ENCODE peak calls at places on chromosomes 11 and 22, in ten cellular contexts. S is fibroblast of lung; H is MCF 10A; O is body of pancreas; A is neural progenitor cell; W is T-helper 9 cell; I is stimulated activated naive CD4-positive, alpha-beta T cell; X is iris pigment epithelial cell; Y is A172; V is head of caudate nucleus. F is an unnamed sample.

GRCh38 chr11:130712480-130712879 is 203.8 kb downstream of the SNX19 start:
- DNase-seq in S (no peak), H (no peak), O (no peak), A (no peak), W (no peak), I (no peak), X (no peak), Y (no peak), V (no peak), F (no peak)

GRCh38 chr22:37171662-37172061 is 16.4 kb downstream of the C1QTNF6 start:
- DNase-seq in S (no peak), H (no peak), O (no peak), A (no peak), W (no peak), I (no peak), X (no peak), Y (no peak), V (no peak), F (no peak)

GRCh38 chr11:119525180-119525854 is 102.3 kb upstream of the THY1 start:
- DNase-seq in S (no peak), H (no peak), O (no peak), A (no peak), W (no peak), I (no peak), X (no peak), Y (no peak), V (no peak), F (no peak)

GRCh38 chr22:49360746-49361145 is 466.9 kb downstream of the BRD1 start:
- DNase-seq in S (no peak), H (no peak), O (no peak), A (no peak), W (no peak), I (no peak), X (no peak), Y (no peak), V (no peak), F (no peak)

GRCh38 chr11:8810331-8811301 is 100.4 kb upstream of the AKIP1 start:
- DNase-seq in S (peak), H (peak), O (peak), A (peak), W (no peak), I (no peak), X (peak), Y (peak), V (peak), F (peak)

GRCh38 chr11:28627690-28628255 is 519.6 kb downstream of the METTL15 start:
- DNase-seq in S (no peak), H (no peak), O (no peak), A (peak), W (no peak), I (no peak), X (no peak), Y (no peak), V (no peak), F (no peak)

GRCh38 chr11:112087212-112087611 is 539 bp downstream of the SDHD start:
- DNase-seq in S (no peak), H (no peak), O (no peak), A (peak), W (no peak), I (no peak), X (peak), Y (no peak), V (no peak), F (no peak)

GRCh38 chr22:48143856-48144255 is 1381.4 kb downstream of the TBC1D22A start:
- DNase-seq in S (no peak), H (no peak), O (no peak), A (no peak), W (no peak), I (no peak), X (no peak), Y (no peak), V (no peak), F (no peak)

GRCh38 chr11:98965775-98966174 is 55.0 kb upstream of the CNTN5 start:
- DNase-seq in S (no peak), H (no peak), O (no peak), A (no peak), W (no peak), I (no peak), X (no peak), Y (no peak), V (no peak), F (no peak)

GRCh38 chr11:118194835-118195627 is 18.6 kb upstream of the SCN2B start:
- DNase-seq in S (peak), H (peak), O (peak), A (no peak), W (no peak), I (no peak), X (peak), Y (peak), V (peak), F (no peak)

GRCh38 chr11:73323464-73323863 is 15.4 kb downstream of the ARHGEF17 start:
- DNase-seq in S (peak), H (no peak), O (peak), A (peak), W (no peak), I (no peak), X (no peak), Y (peak), V (no peak), F (peak)

GRCh38 chr11:112247198-112247597 is 13.5 kb downstream of the PLET1 start:
- DNase-seq in S (peak), H (peak), O (no peak), A (no peak), W (no peak), I (no peak), X (peak), Y (no peak), V (no peak), F (no peak)

GRCh38 chr22:25747245-25747944 is 5.4 kb downstream of the MYO18B start:
- DNase-seq in S (peak), H (peak), O (peak), A (no peak), W (no peak), I (no peak), X (peak), Y (peak), V (no peak), F (no peak)

GRCh38 chr11:66495401-66495844 is 15.0 kb upstream of the BBS1 start:
- DNase-seq in S (no peak), H (peak), O (no peak), A (no peak), W (no peak), I (no peak), X (no peak), Y (no peak), V (no peak), F (peak)

GRCh38 chr22:25484916-25485315 is 79.6 kb upstream of the GRK3 start:
- DNase-seq in S (no peak), H (no peak), O (no peak), A (no peak), W (no peak), I (no peak), X (no peak), Y (no peak), V (no peak), F (no peak)

GRCh38 chr11:69834251-69834650 is 15.0 kb upstream of the FGF3 start:
- DNase-seq in S (no peak), H (no peak), O (no peak), A (no peak), W (no peak), I (no peak), X (no peak), Y (no peak), V (no peak), F (no peak)

GRCh38 chr11:110159491-110159890 is 66.3 kb downstream of the ZC3H12C start:
- DNase-seq in S (no peak), H (no peak), O (no peak), A (no peak), W (no peak), I (no peak), X (peak), Y (no peak), V (no peak), F (no peak)

GRCh38 chr11:20564811-20565210 is 34.6 kb upstream of the SLC6A5 start:
- DNase-seq in S (no peak), H (no peak), O (no peak), A (no peak), W (no peak), I (no peak), X (no peak), Y (no peak), V (no peak), F (no peak)

GRCh38 chr11:65352783-65353182 is 1.8 kb upstream of the TIGD3 start:
- DNase-seq in S (peak), H (no peak), O (no peak), A (no peak), W (no peak), I (no peak), X (no peak), Y (no peak), V (no peak), F (no peak)

GRCh38 chr22:21866821-21867527 is 471 bp downstream of the MAPK1 start:
- DNase-seq in S (peak), H (peak), O (peak), A (peak), W (no peak), I (no peak), X (peak), Y (no peak), V (peak), F (no peak)

GRCh38 chr11:89463381-89463780 is 27.8 kb downstream of the NOX4 start:
- DNase-seq in S (peak), H (no peak), O (no peak), A (no peak), W (no peak), I (no peak), X (no peak), Y (no peak), V (no peak), F (no peak)

GRCh38 chr22:46201059-46201757 is 48.9 kb downstream of the CDPF1 start:
- DNase-seq in S (no peak), H (no peak), O (peak), A (peak), W (no peak), I (no peak), X (no peak), Y (no peak), V (no peak), F (peak)

GRCh38 chr22:49297871-49298721 is 529.6 kb downstream of the BRD1 start:
- DNase-seq in S (no peak), H (no peak), O (no peak), A (no peak), W (no peak), I (no peak), X (no peak), Y (no peak), V (no peak), F (peak)

GRCh38 chr22:25643232-25644000 is 78.9 kb downstream of the GRK3 start:
- DNase-seq in S (no peak), H (no peak), O (no peak), A (no peak), W (no peak), I (no peak), X (no peak), Y (no peak), V (no peak), F (no peak)

GRCh38 chr22:49906071-49906798 is 12.0 kb downstream of the ALG12 start:
- DNase-seq in S (no peak), H (no peak), O (no peak), A (no peak), W (no peak), I (no peak), X (no peak), Y (no peak), V (no peak), F (no peak)

GRCh38 chr11:102727890-102728289 is 3.1 kb upstream of the MMP8 start:
- DNase-seq in S (peak), H (peak), O (peak), A (no peak), W (no peak), I (no peak), X (peak), Y (peak), V (no peak), F (no peak)

GRCh38 chr22:50105529-50106100 is 15.8 kb downstream of the MOV10L1 start:
- DNase-seq in S (peak), H (no peak), O (peak), A (no peak), W (no peak), I (no peak), X (peak), Y (no peak), V (no peak), F (no peak)

GRCh38 chr11:74492084-74492483 is 1.4 kb downstream of the LIPT2 start:
- DNase-seq in S (no peak), H (no peak), O (no peak), A (no peak), W (no peak), I (no peak), X (no peak), Y (no peak), V (no peak), F (no peak)

GRCh38 chr11:11207428-11207827 is 145.6 kb downstream of the CSNK2A3 start:
- DNase-seq in S (no peak), H (no peak), O (no peak), A (no peak), W (no peak), I (no peak), X (no peak), Y (no peak), V (no peak), F (no peak)

GRCh38 chr11:8656291-8656690 is 26.2 kb downstream of the TRIM66 start:
- DNase-seq in S (no peak), H (no peak), O (no peak), A (no peak), W (no peak), I (no peak), X (no peak), Y (no peak), V (no peak), F (no peak)

GRCh38 chr22:46368422-46368821 is 32.9 kb downstream of the TRMU start:
- DNase-seq in S (no peak), H (no peak), O (no peak), A (no peak), W (no peak), I (no peak), X (no peak), Y (no peak), V (no peak), F (no peak)

GRCh38 chr22:47445716-47446290 is 683.4 kb downstream of the TBC1D22A start:
- DNase-seq in S (no peak), H (no peak), O (no peak), A (no peak), W (no peak), I (no peak), X (no peak), Y (no peak), V (no peak), F (no peak)

GRCh38 chr11:43135966-43136534 is 175.7 kb upstream of the API5 start:
- DNase-seq in S (no peak), H (no peak), O (no peak), A (no peak), W (no peak), I (no peak), X (no peak), Y (no peak), V (no peak), F (no peak)